ENCODE peak calls at places on chromosomes 4 and X, in nine cellular contexts. X, V, U, J, A, R, Y, M and I are unnamed samples.

GRCh38 chrX:30612250-30612655 is 34.7 kb upstream of the TASL start:
- DNase-seq in U (no peak), V (no peak), A (no peak), J (no peak), Y (no peak), X (no peak), R (no peak), M (no peak), I (no peak)

GRCh38 chrX:40168183-40169015 is 70.6 kb upstream of the BCOR start:
- DNase-seq in R (no peak), Y (no peak), U (no peak), V (no peak), J (peak; percentile 31), A (no peak), M (no peak), X (no peak), I (peak; percentile 24)

GRCh38 chr4:29467044-29467717 is 1253.0 kb upstream of the PCDH7 start:
- DNase-seq in U (no peak), Y (peak; percentile 1), X (no peak), M (no peak), V (no peak), A (no peak), R (no peak), J (no peak), I (no peak)

GRCh38 chrX:47571215-47571614 is 10.2 kb downstream of the ARAF start:
- DNase-seq in V (no peak), A (no peak), M (no peak), J (no peak), U (no peak), X (no peak), Y (no peak), R (no peak), I (no peak)

GRCh38 chr4:25448379-25449109 is 71.5 kb downstream of the ANAPC4 start:
- DNase-seq in Y (peak; percentile 34), X (no peak), R (peak; percentile 64), V (peak; percentile 6), A (no peak), U (no peak), M (peak; percentile 27), J (peak; percentile 44), I (no peak)

GRCh38 chrX:1893758-1894294 is 279.0 kb downstream of the ASMT start:
- DNase-seq in M (no peak), X (no peak), U (no peak), J (no peak), Y (no peak), V (no peak), R (peak; percentile 19), A (no peak), I (no peak)

GRCh38 chrX:24860140-24860539 is 155.6 kb downstream of the ARX start:
- DNase-seq in U (no peak), A (no peak), Y (no peak), R (peak; percentile 34), J (no peak), X (no peak), M (no peak), V (no peak), I (no peak)

GRCh38 chr4:121938282-121939092 is 13.4 kb downstream of the TRPC3 start:
- DNase-seq in J (no peak), R (no peak), V (peak; percentile 19), M (no peak), Y (peak; percentile 7), U (no peak), A (no peak), X (no peak), I (no peak)

GRCh38 chr4:126395661-126396060 is 1080.9 kb downstream of the FAT4 start:
- DNase-seq in M (peak; percentile 29), U (no peak), J (peak; percentile 25), R (no peak), A (no peak), X (no peak), Y (peak; percentile 45), V (no peak), I (no peak)

GRCh38 chrX:47230136-47230868 is 2.5 kb upstream of the USP11 start:
- DNase-seq in X (no peak), M (no peak), J (no peak), V (no peak), U (no peak), A (no peak), R (no peak), Y (no peak), I (no peak)

GRCh38 chr4:154004859-154005520 is 216.1 kb upstream of the SFRP2 start:
- DNase-seq in V (no peak), A (no peak), R (peak; percentile 45), J (no peak), U (no peak), X (no peak), M (peak; percentile 58), Y (peak; percentile 62), I (no peak)

GRCh38 chr4:140326395-140326993 is 47.0 kb upstream of the SCOC start:
- DNase-seq in R (peak; percentile 72), V (peak; percentile 25), X (peak; percentile 18), M (peak; percentile 28), Y (peak; percentile 48), U (peak; percentile 14), A (no peak), J (no peak), I (peak; percentile 8)

GRCh38 chr4:27775156-27775555 is 914.5 kb downstream of the STIM2 start:
- DNase-seq in J (no peak), V (no peak), M (no peak), A (no peak), U (no peak), X (no peak), Y (no peak), R (no peak), I (no peak)

GRCh38 chr4:109499513-109499912 is 60.5 kb upstream of the MCUB start:
- DNase-seq in M (no peak), J (no peak), X (no peak), Y (no peak), A (no peak), U (no peak), V (no peak), R (no peak), I (no peak)

GRCh38 chr4:180060159-180060889 is 2182.9 kb upstream of the TENM3 start:
- DNase-seq in J (no peak), X (no peak), M (peak; percentile 12), U (no peak), V (no peak), Y (peak; percentile 38), R (peak; percentile 1), A (no peak), I (no peak)

GRCh38 chrX:139931646-139932076 is 1.2 kb downstream of the ATP11C start:
- DNase-seq in R (no peak), A (no peak), Y (no peak), V (no peak), X (no peak), U (no peak), J (no peak), M (no peak), I (peak; percentile 1)

GRCh38 chrX:150547511-150548115 is 20.8 kb upstream of the MTM1 start:
- DNase-seq in A (peak; percentile 69), X (no peak), J (peak; percentile 63), R (peak; percentile 73), U (peak; percentile 48), V (peak; percentile 54), Y (peak; percentile 57), M (peak; percentile 23), I (peak; percentile 59)

DNA sequence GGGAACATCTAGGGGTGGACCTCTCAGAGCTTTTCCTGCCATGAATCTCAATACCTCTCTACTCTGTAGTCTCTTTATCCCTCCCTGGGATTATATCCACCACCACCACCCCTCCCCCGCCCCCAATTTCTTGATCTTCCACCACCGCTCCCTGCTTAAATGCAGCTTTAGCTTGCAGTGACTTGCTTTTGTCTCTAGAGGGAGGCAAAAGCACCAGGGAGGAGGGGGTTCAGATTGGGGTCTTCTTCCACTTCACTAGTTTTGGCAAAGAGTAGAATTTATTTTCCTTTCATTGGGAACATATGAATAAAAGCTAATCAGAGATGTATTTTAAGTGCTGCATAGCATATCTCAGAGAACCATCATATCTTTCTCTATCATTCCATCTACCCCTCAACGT is 5.5 kb downstream of the ARHGAP36 start:
- DNase-seq in Y (no peak), A (no peak), R (no peak), U (no peak), J (no peak), V (no peak), M (no peak), X (no peak), I (peak; percentile 23)
- TF ChIP-seq CTCF in Y (no peak), A (no peak), R (no peak), U (no peak), J (peak; percentile 70), V (no peak), M (no peak), X (no peak), I (peak; percentile 65)

DNA sequence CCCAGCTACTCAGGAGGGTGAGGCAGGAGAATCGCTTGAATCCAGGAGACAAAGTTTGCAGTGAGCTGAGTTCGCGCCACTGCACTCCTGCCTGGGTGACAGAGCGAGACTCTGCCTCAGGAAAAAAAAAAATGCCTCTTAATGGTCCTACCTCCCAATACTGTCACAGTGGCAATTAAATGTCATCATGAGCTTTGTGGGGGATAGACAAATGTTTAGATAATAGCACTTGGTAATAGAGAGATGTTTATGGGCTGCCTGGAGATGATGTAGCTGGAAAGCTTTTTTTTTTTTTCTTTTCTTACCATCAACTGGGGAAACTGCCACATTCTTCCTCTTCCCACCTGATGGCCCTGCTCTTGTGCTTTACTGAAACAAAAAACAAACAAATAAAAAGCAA is 33.1 kb downstream of the GRK4 start:
- DNase-seq in V (no peak), M (no peak), Y (no peak), A (no peak), J (no peak), X (no peak), R (no peak), U (no peak), I (no peak)
- TF ChIP-seq CTCF in V (no peak), M (no peak), Y (no peak), A (no peak), J (no peak), X (no peak), R (no peak), U (no peak), I (no peak)

GRCh38 chrX:110212299-110212698 is 105.6 kb downstream of the AMMECR1 start:
- DNase-seq in A (no peak), U (no peak), Y (no peak), R (no peak), V (no peak), J (no peak), M (no peak), X (no peak), I (no peak)
- TF ChIP-seq CTCF in A (no peak), U (no peak), Y (no peak), R (peak; percentile 22), V (peak; percentile 52), J (peak; percentile 60), M (peak; percentile 19), X (no peak), I (peak; percentile 34)

GRCh38 chr4:104507112-104507511 is 12.4 kb upstream of the CXXC4 start:
- DNase-seq in R (no peak), J (no peak), A (no peak), M (no peak), U (no peak), Y (no peak), X (no peak), V (no peak), I (no peak)

GRCh38 chr4:104500452-104500851 is 5.8 kb upstream of the CXXC4 start:
- DNase-seq in J (no peak), M (no peak), R (no peak), U (no peak), V (no peak), A (peak; percentile 18), Y (no peak), X (no peak), I (no peak)

DNA sequence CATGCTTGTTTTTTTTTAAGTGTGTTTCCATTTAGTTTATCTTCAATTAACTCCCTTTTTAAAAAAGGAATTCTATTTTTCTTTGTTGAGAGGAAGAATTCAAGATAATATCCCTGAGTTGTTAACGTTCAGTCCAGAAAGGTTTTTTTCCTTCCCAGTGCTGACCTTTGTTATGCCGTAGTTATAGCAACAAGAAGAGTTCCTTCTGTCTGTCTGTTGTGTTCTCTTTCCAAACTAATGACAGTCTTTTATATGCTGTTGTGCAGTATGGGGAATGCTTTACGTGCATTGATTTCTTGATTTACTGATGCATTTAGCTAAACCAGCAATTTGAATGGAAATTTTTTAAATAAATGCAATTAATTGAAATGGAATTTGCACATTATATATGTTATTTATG is 6.6 kb upstream of the CXXC4 start:
- DNase-seq in J (no peak), V (no peak), M (no peak), U (no peak), Y (no peak), A (no peak), X (no peak), R (no peak), I (no peak)
- TF ChIP-seq CTCF in J (no peak), V (no peak), M (no peak), U (no peak), Y (no peak), A (no peak), X (no peak), R (no peak), I (no peak)